ENCODE peak calls at places on chromosome 22, in ten cellular contexts. S is fibroblast of lung; T is Karpas-422; W is tibial nerve; M is progenitor cell of endocrine pancreas; O is myocyte; V is ELR; E is kidney epithelial cell; J is sciatic nerve; Y is activated naive CD4-positive, alpha-beta T cell treated with anti-CD3 and anti-CD28 coated beads, Interleukin-2, amount 50 U/mL, for 16 hours. L is an unnamed sample.

GRCh38 chr22:36367066-36367465 is 20.7 kb downstream of the MYH9 start:
- DNase-seq in S (no peak), T (no peak), W (no peak), M (no peak), O (no peak), V (no peak), E (no peak), J (no peak), Y (no peak), L (no peak)

GRCh38 chr22:33811686-33812085 is 108.6 kb downstream of the LARGE1 start:
- DNase-seq in S (peak), T (no peak), W (peak), M (no peak), O (no peak), V (no peak), E (no peak), J (no peak), Y (no peak), L (no peak)

GRCh38 chr22:23815781-23816551 is 22.8 kb downstream of the DERL3 start:
- DNase-seq in S (no peak), T (no peak), W (no peak), M (no peak), O (peak), V (no peak), E (no peak), J (no peak), Y (no peak), L (no peak)

GRCh38 chr22:46576556-46577351 is 39.3 kb upstream of the CELSR1 start:
- DNase-seq in S (peak), T (peak), W (no peak), M (peak), O (peak), V (peak), E (no peak), J (peak), Y (peak), L (peak)

GRCh38 chr22:27723150-27723549 is 78.4 kb downstream of the MN1 start:
- DNase-seq in S (no peak), T (no peak), W (no peak), M (no peak), O (no peak), V (no peak), E (no peak), J (no peak), Y (no peak), L (no peak)

GRCh38 chr22:50525991-50526848 is 822 bp upstream of the SCO2 start:
- DNase-seq in S (peak), T (peak), W (peak), M (peak), O (peak), V (peak), E (no peak), J (peak), Y (peak), L (peak)

GRCh38 chr22:25564320-25564978 is at the start of gene GRK3:
- DNase-seq in S (peak), T (peak), W (peak), M (peak), O (peak), V (peak), E (no peak), J (peak), Y (peak), L (peak)

GRCh38 chr22:34414467-34415440 is 494.5 kb upstream of the LARGE1 start:
- DNase-seq in S (peak), T (peak), W (no peak), M (peak), O (peak), V (peak), E (peak), J (no peak), Y (no peak), L (no peak)

GRCh38 chr22:25051983-25052710 is 99.6 kb downstream of the KIAA1671 start:
- DNase-seq in S (no peak), T (no peak), W (no peak), M (no peak), O (peak), V (no peak), E (no peak), J (no peak), Y (no peak), L (no peak)

GRCh38 chr22:33535937-33536875 is 384.1 kb downstream of the LARGE1 start:
- DNase-seq in S (no peak), T (no peak), W (no peak), M (no peak), O (no peak), V (no peak), E (no peak), J (no peak), Y (no peak), L (no peak)

GRCh38 chr22:39147335-39148023 is 5.0 kb downstream of the CBX7 start:
- DNase-seq in S (no peak), T (no peak), W (no peak), M (no peak), O (no peak), V (no peak), E (no peak), J (no peak), Y (no peak), L (no peak)

GRCh38 chr22:32042924-32043323 is at the start of gene SLC5A1:
- DNase-seq in S (no peak), T (no peak), W (no peak), M (no peak), O (no peak), V (no peak), E (no peak), J (no peak), Y (no peak), L (no peak)

GRCh38 chr22:45626198-45626651 is 45.4 kb upstream of the ATXN10 start:
- DNase-seq in S (no peak), T (no peak), W (no peak), M (no peak), O (no peak), V (no peak), E (no peak), J (no peak), Y (no peak), L (no peak)

GRCh38 chr22:30373331-30374325 is 13.6 kb downstream of the RNF215 start:
- DNase-seq in S (no peak), T (no peak), W (no peak), M (no peak), O (no peak), V (no peak), E (no peak), J (no peak), Y (no peak), L (no peak)

GRCh38 chr22:50027639-50028537 is 15.3 kb upstream of the IL17REL start:
- DNase-seq in S (peak), T (peak), W (no peak), M (no peak), O (peak), V (peak), E (peak), J (peak), Y (peak), L (no peak)

GRCh38 chr22:45290410-45290936 is 5.7 kb downstream of the UPK3A start:
- DNase-seq in S (peak), T (no peak), W (no peak), M (no peak), O (peak), V (peak), E (no peak), J (no peak), Y (no peak), L (no peak)

GRCh38 chr22:20574920-20575353 is 67.5 kb downstream of the MED15 start:
- DNase-seq in S (no peak), T (no peak), W (no peak), M (no peak), O (no peak), V (no peak), E (no peak), J (no peak), Y (no peak), L (no peak)

GRCh38 chr22:19731736-19732135 is 8.4 kb downstream of the GP1BB start:
- DNase-seq in S (no peak), T (no peak), W (no peak), M (no peak), O (no peak), V (no peak), E (no peak), J (no peak), Y (no peak), L (no peak)

GRCh38 chr22:27642104-27642800 is 159.3 kb downstream of the MN1 start:
- DNase-seq in S (peak), T (no peak), W (no peak), M (no peak), O (peak), V (no peak), E (no peak), J (peak), Y (no peak), L (no peak)

GRCh38 chr22:35837328-35837727 is 119.7 kb downstream of the APOL5 start:
- DNase-seq in S (no peak), T (peak), W (no peak), M (no peak), O (no peak), V (no peak), E (no peak), J (no peak), Y (no peak), L (no peak)

GRCh38 chr22:20904008-20904979 is 12.9 kb upstream of the CRKL start:
- DNase-seq in S (peak), T (no peak), W (peak), M (no peak), O (peak), V (peak), E (peak), J (no peak), Y (no peak), L (no peak)

GRCh38 chr22:37165940-37166674 is 16.4 kb upstream of the IL2RB start:
- DNase-seq in S (no peak), T (no peak), W (no peak), M (no peak), O (no peak), V (no peak), E (no peak), J (no peak), Y (no peak), L (no peak)

L was measured in memory B cell.